ENCODE peak calls at places on chromosomes 3 and 15, in five cellular contexts. W is H1, Y is K562, M is HepG2, X is SK-N-SH. J is an unnamed sample.

GRCh38 chr15:84608707-84609284 is 8.0 kb downstream of the ZSCAN2 start:
- DNase-seq in W (no peak), Y (no peak), M (no peak), X (no peak), J (no peak)

GRCh38 chr3:72031581-72031980 is 246.6 kb upstream of the PROK2 start:
- DNase-seq in W (no peak), Y (no peak), M (no peak), X (no peak), J (no peak)

GRCh38 chr3:88810455-88810854 is 297.0 kb upstream of the EPHA3 start:
- DNase-seq in W (no peak), Y (no peak), M (no peak), X (no peak), J (no peak)

GRCh38 chr3:114586119-114586518 is 292.3 kb downstream of the TIGIT start:
- DNase-seq in W (no peak), Y (no peak), M (peak), X (no peak), J (no peak)

GRCh38 chr3:46862689-46863020 is 589 bp downstream of the MYL3 start:
- DNase-seq in W (no peak), Y (no peak), M (no peak), X (no peak), J (no peak)

GRCh38 chr3:29853841-29854397 is 573.0 kb downstream of the RBMS3 start:
- DNase-seq in W (no peak), Y (no peak), M (no peak), X (no peak), J (no peak)

GRCh38 chr3:95418251-95418650 is 1355.4 kb downstream of the NSUN3 start:
- DNase-seq in W (no peak), Y (no peak), M (no peak), X (no peak), J (no peak)

GRCh38 chr3:28299705-28300104 is 48.8 kb upstream of the ZCWPW2 start:
- DNase-seq in W (no peak), Y (no peak), M (no peak), X (no peak), J (no peak)

GRCh38 chr15:48645558-48646330 is at the start of gene FBN1:
- DNase-seq in W (peak), Y (no peak), M (peak), X (peak), J (peak)

GRCh38 chr3:49377483-49377882 is 19.3 kb upstream of the GPX1 start:
- DNase-seq in W (no peak), Y (no peak), M (no peak), X (no peak), J (no peak)

GRCh38 chr3:148379763-148380162 is 317.9 kb upstream of the AGTR1 start:
- DNase-seq in W (no peak), Y (no peak), M (peak), X (peak), J (no peak)

GRCh38 chr3:194766845-194767244 is 81.2 kb downstream of the FAM43A start:
- DNase-seq in W (no peak), Y (no peak), M (no peak), X (no peak), J (no peak)

GRCh38 chr3:194768586-194768985 is 82.9 kb downstream of the FAM43A start:
- DNase-seq in W (no peak), Y (no peak), M (no peak), X (no peak), J (no peak)

GRCh38 chr3:194772241-194773000 is 86.7 kb downstream of the FAM43A start:
- DNase-seq in W (no peak), Y (no peak), M (no peak), X (no peak), J (no peak)

GRCh38 chr3:194767430-194768207 is 81.9 kb downstream of the FAM43A start:
- DNase-seq in W (no peak), Y (no peak), M (no peak), X (no peak), J (no peak)

GRCh38 chr3:194769020-194769643 is 83.4 kb downstream of the FAM43A start:
- DNase-seq in W (peak), Y (peak), M (peak), X (peak), J (peak)
- TF ChIP-seq POLR2AphosphoS5 in W (no peak), Y (no peak), M (no peak), X (no peak), J (no peak)

DNA sequence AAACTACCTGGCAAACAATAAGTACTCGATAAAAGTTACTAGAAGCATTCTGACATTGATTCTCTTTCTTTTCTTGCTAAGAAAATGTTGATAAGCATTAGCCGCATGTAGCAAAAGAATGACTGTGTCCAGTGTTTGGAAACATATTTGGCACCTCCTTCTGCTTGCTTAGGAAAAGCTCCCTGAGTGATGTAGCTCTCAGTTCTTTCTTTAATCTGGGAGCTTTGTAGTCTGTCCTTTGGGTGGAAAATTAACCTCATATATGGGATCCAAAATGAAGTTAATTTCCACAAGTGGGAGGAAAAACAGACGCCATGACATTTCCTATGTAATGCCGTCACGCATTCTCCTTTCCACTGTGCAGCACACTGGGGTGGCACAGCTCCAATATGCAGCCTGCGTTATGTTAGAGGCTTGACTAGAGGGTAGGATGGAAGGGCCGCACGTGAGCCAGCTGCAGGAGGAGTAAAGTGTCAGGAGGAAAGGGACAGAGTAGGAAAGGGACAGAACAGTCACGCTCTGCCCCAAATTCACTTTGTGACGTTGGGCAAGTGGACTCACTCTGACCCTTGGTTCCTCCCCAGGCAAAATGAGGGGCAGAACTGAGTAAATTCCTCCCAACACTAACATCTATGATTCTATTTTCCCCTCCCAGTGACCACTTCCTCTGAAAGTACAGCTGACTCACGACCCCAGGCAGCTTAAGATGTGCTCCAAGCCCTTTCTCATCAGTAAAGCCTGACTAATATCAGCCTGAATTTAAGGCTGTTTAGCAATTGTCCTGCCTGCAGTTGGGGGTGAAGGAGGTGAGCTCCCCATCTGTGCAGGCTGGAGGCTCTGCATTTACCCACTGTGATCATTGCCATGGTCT is 176.4 kb upstream of the PFN2 start:
- DNase-seq in W (no peak), Y (no peak), M (no peak), X (no peak), J (no peak)
- TF ChIP-seq TAF1 in W (no peak), Y (no peak), M (no peak), X (no peak), J (no peak)

GRCh38 chr15:38130739-38131498 is 121.7 kb upstream of the SPRED1 start:
- DNase-seq in W (no peak), Y (no peak), M (no peak), X (peak), J (no peak)

GRCh38 chr15:38129531-38130199 is 123.0 kb upstream of the SPRED1 start:
- DNase-seq in W (no peak), Y (peak), M (no peak), X (peak), J (no peak)

GRCh38 chr15:38130200-38130567 is 122.5 kb upstream of the SPRED1 start:
- DNase-seq in W (no peak), Y (no peak), M (no peak), X (no peak), J (no peak)

GRCh38 chr15:38128389-38128788 is 124.2 kb upstream of the SPRED1 start:
- DNase-seq in W (no peak), Y (no peak), M (no peak), X (no peak), J (no peak)

GRCh38 chr15:38127306-38127731 is 125.3 kb upstream of the SPRED1 start:
- DNase-seq in W (no peak), Y (no peak), M (no peak), X (no peak), J (no peak)
- TF ChIP-seq POLR2AphosphoS5 in W (no peak), Y (no peak), M (no peak), X (no peak), J (no peak)

GRCh38 chr15:67067161-67067853 is 1.9 kb downstream of the SMAD3 start:
- DNase-seq in W (no peak), Y (no peak), M (no peak), X (no peak), J (no peak)
- TF ChIP-seq TAF1 in W (no peak), Y (no peak), M (no peak), X (no peak), J (no peak)

DNA sequence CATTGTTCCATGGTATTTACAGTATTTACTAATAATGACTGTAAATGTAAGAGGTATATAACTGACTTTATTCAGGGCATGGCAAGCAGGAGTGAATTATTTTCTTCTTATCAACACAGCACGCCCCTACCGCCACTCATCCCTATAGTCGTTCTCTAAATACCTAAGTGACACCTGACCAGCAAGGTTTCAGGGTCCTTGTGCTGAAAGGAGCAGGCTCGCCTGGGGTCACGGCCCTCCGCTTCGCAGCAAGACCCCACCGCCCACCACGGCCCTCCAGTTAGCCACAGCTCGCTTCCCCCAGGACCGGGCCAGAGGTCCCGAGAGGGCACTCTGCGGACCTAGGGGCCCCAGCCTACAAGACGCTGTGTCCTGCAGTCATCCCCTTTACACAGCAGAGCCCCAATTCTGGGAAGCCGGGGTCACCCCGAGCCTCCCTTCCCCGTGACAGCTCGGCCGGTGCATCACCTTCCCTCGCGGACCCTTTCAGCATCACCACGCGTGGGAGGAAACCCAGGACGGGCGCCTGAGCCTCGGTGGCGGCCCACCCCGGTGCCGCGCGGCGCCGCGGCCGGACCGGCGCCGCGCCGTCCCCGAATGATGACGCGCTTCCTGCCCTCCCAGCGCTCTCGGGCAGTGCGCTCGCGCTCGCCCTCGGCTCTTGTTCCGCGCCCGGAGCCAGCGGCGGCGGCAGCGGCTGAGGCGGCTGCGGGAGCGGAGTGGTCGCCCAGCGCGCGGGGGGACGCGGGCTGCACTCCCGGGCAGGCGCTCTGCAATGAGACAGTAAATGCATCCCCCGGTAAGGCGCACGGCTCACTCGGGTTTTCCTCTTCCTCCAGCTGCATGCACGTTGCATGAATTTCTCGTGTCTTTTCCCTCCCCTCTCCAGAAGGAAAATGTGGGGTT is 225.1 kb upstream of the C2CD4B start:
- DNase-seq in W (peak), Y (peak), M (peak), X (peak), J (peak)
- TF ChIP-seq POLR2AphosphoS5 in W (peak), Y (peak), M (peak), X (peak), J (peak)

DNA sequence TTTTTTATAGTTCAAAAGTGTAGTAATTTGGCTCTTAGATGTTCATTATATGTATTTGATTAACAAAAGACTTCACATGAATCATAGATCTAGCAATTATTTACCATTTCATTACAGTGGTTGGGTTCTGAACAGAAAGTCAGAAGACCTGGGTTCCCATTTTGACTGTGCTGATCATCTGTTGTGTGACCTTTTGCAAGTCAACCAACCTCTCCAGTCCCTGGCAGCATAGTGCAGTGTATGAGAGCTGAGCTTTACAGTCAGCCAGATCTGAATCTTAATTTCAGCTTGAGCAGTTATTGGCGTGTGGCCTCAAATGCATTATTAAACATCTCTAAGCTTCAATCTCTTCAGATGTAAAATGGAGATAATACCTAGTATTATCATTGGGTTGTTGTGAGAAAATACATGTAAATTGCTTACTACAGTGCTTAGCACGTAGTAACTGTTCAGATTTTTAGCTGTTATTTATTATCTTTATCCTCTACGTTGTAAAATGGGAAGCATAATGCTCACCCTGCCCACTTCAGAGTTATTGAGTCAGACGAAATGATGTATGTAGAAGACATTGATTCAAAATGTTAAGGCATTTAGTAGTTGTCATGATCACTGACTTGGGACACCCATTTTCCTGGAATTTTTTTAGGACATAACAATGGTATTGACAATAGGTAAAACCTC is 104.0 kb downstream of the KLHL25 start:
- DNase-seq in W (no peak), Y (no peak), M (no peak), X (no peak), J (no peak)
- TF ChIP-seq TAF1 in W (no peak), Y (no peak), M (no peak), X (no peak), J (no peak)

DNA sequence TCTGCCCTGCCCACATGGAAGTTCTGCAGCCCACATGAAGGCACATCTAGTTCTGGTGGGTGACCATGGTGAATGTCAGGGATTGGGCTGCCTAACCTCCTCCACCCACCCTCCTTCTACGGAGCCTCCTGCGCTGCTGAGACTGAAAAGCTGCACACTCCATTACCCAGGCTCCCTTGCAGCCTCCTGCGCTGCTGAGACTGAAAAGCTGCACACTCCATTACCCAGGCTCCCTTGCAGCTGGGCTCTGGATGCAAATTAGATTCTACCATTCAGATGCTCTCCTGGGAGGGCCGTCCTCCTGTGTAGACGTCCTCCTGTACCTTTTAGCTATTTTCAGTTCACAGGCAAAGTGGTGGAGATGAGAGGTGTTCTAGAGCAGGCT is 32.1 kb downstream of the POMGNT2 start:
- DNase-seq in W (no peak), Y (no peak), M (no peak), X (no peak), J (no peak)
- TF ChIP-seq POLR2AphosphoS5 in W (no peak), Y (no peak), M (no peak), X (no peak), J (no peak)

GRCh38 chr3:94082412-94082937 is 19.6 kb downstream of the NSUN3 start:
- DNase-seq in W (no peak), Y (no peak), M (no peak), X (no peak), J (no peak)
- TF ChIP-seq TAF1 in W (no peak), Y (no peak), M (no peak), X (no peak), J (no peak)

J was measured in GM12892.